ENCODE peak calls at places on chromosomes 6 and 20, in seven cellular contexts. Y is endodermal cell; K is aorta; J is CD8-positive, alpha-beta T cell; X is mammary epithelial cell; P is osteoblast; I is psoas muscle. R is an unnamed sample.

GRCh38 chr20:29763821-29764511 is 1493.5 kb upstream of the DEFB115 start:
- DNase-seq in Y (no peak), K (no peak), J (no peak), X (no peak), P (no peak), I (no peak), R (no peak)

GRCh38 chr6:41197234-41197633 is 3.7 kb downstream of the TREML2 start:
- DNase-seq in Y (no peak), K (no peak), J (no peak), X (no peak), P (no peak), I (no peak), R (no peak)

GRCh38 chr20:60765821-60766403 is 486.1 kb upstream of the CDH4 start:
- DNase-seq in Y (no peak), K (no peak), J (no peak), X (no peak), P (no peak), I (no peak), R (no peak)

GRCh38 chr6:139981810-139982550 is 607.5 kb upstream of the CITED2 start:
- DNase-seq in Y (peak), K (no peak), J (no peak), X (no peak), P (no peak), I (no peak), R (no peak)

GRCh38 chr6:66496659-66497058 is 789.6 kb upstream of the EYS start:
- DNase-seq in Y (no peak), K (no peak), J (no peak), X (no peak), P (no peak), I (no peak), R (no peak)

GRCh38 chr6:157107571-157107914 is 215.8 kb downstream of the TMEM242 start:
- DNase-seq in Y (no peak), K (no peak), J (no peak), X (no peak), P (no peak), I (no peak), R (no peak)

GRCh38 chr20:3987296-3987695 is 28.1 kb downstream of the RNF24 start:
- DNase-seq in Y (no peak), K (no peak), J (no peak), X (no peak), P (no peak), I (no peak), R (no peak)

GRCh38 chr6:37659561-37659960 is 38.1 kb downstream of the MDGA1 start:
- DNase-seq in Y (no peak), K (no peak), J (no peak), X (no peak), P (no peak), I (no peak), R (no peak)

GRCh38 chr6:28782113-28782673 is 141.6 kb downstream of the TRIM27 start:
- DNase-seq in Y (peak), K (no peak), J (no peak), X (no peak), P (no peak), I (no peak), R (no peak)

GRCh38 chr20:1146957-1147356 is 28.6 kb downstream of the PSMF1 start:
- DNase-seq in Y (no peak), K (no peak), J (no peak), X (no peak), P (no peak), I (no peak), R (no peak)

GRCh38 chr6:82131441-82131840 is 116.1 kb downstream of the IBTK start:
- DNase-seq in Y (no peak), K (no peak), J (no peak), X (no peak), P (no peak), I (no peak), R (no peak)

GRCh38 chr6:27791182-27791939 is 120.8 kb downstream of the OR2B2 start:
- DNase-seq in Y (peak), K (peak), J (no peak), X (peak), P (peak), I (peak), R (peak)

GRCh38 chr6:71523548-71523947 is 234.9 kb downstream of the OGFRL1 start:
- DNase-seq in Y (no peak), K (no peak), J (no peak), X (no peak), P (no peak), I (no peak), R (no peak)

GRCh38 chr20:58366866-58367265 is 22.2 kb upstream of the VAPB start:
- DNase-seq in Y (no peak), K (no peak), J (no peak), X (no peak), P (no peak), I (no peak), R (no peak)

GRCh38 chr6:166027761-166028160 is 139.9 kb downstream of the TBXT start:
- DNase-seq in Y (no peak), K (no peak), J (no peak), X (no peak), P (no peak), I (no peak), R (no peak)

GRCh38 chr6:52909531-52909930 is at the start of gene GSTA3:
- DNase-seq in Y (no peak), K (no peak), J (no peak), X (no peak), P (no peak), I (no peak), R (no peak)

GRCh38 chr20:57244221-57244585 is 22.2 kb downstream of the BMP7 start:
- DNase-seq in Y (no peak), K (no peak), J (no peak), X (peak), P (no peak), I (no peak), R (no peak)

GRCh38 chr6:168648240-168648639 is 207.3 kb downstream of the SMOC2 start:
- DNase-seq in Y (no peak), K (no peak), J (no peak), X (no peak), P (no peak), I (no peak), R (no peak)

GRCh38 chr6:5151955-5152401 is 66.8 kb downstream of the PPP1R3G start:
- DNase-seq in Y (no peak), K (no peak), J (no peak), X (peak), P (peak), I (no peak), R (no peak)

GRCh38 chr20:51497542-51498467 is 44.7 kb downstream of the NFATC2 start:
- DNase-seq in Y (peak), K (no peak), J (peak), X (peak), P (peak), I (peak), R (no peak)

GRCh38 chr6:36884610-36885009 is 1.1 kb upstream of the C6orf89 start:
- DNase-seq in Y (no peak), K (no peak), J (no peak), X (no peak), P (no peak), I (no peak), R (no peak)

GRCh38 chr6:47103931-47104330 is 61.8 kb upstream of the ADGRF1 start:
- DNase-seq in Y (no peak), K (no peak), J (no peak), X (peak), P (no peak), I (no peak), R (no peak)

GRCh38 chr6:52576054-52576391 is 837 bp downstream of the TRAM2 start:
- DNase-seq in Y (no peak), K (peak), J (no peak), X (no peak), P (no peak), I (no peak), R (no peak)

GRCh38 chr6:69179681-69180080 is 544.6 kb downstream of the ADGRB3 start:
- DNase-seq in Y (peak), K (no peak), J (no peak), X (peak), P (no peak), I (no peak), R (peak)

GRCh38 chr6:46129301-46129633 is 522 bp upstream of the ENPP4 start:
- DNase-seq in Y (no peak), K (no peak), J (no peak), X (no peak), P (no peak), I (no peak), R (no peak)

GRCh38 chr6:43740961-43741764 is 28.8 kb upstream of the VEGFA start:
- DNase-seq in Y (peak), K (no peak), J (no peak), X (no peak), P (no peak), I (no peak), R (no peak)

GRCh38 chr6:15330174-15330934 is 84.5 kb downstream of the JARID2 start:
- DNase-seq in Y (no peak), K (no peak), J (no peak), X (peak), P (no peak), I (no peak), R (no peak)

GRCh38 chr20:33793011-33793931 is 17.9 kb upstream of the CHMP4B start:
- DNase-seq in Y (no peak), K (no peak), J (no peak), X (no peak), P (peak), I (peak), R (peak)

DNA sequence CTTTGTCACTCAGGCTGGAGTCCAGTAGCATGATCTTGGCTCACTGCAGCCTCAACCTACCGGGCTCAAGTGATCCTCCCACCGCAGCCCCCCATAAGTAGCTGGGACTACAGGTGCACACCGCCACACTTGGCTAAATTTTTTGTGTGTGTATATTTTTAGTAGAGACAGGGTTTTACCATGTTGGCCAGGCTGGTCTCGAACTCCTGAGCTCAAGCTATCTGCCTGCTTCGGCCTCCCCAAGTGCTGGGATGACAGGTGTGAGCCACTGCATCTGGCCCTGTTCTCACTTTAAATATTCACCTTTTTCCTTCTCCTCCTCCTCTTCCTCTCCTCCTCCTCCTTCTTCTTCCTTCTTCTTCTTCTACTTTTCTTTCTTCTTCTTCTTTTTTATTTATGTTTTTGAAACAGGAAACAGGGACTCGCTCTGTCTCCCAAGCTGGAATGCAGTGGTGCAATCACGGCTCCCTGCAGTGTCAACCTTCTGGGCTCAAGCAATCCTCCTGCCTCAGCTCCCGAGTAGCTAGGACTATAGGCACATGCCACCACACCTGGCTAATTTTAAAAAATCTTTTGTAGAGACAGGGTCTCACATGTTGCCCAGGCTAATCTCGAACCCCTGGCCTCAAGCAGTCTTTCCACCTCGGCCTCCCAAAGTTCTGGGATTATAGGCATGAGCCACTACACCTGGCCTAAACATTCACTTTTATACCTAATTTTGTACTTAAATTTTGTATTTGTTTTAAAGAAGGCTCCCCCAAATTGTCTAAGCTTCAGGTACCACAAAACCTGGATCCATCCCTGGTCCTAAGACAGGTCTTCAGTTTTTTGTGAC is 47.2 kb upstream of the NCOA3 start:
- DNase-seq in Y (peak), K (no peak), J (no peak), X (no peak), P (no peak), I (no peak), R (no peak)
- H3K27ac ChIP-seq in Y (no peak), K (no peak), J (no peak), X (peak), P (no peak), I (no peak), R (peak)

GRCh38 chr6:24489470-24489869 is at the start of gene GPLD1:
- DNase-seq in Y (no peak), K (no peak), J (no peak), X (no peak), P (no peak), I (no peak), R (no peak)
- H3K27ac ChIP-seq in Y (no peak), K (no peak), J (no peak), X (no peak), P (no peak), I (peak), R (no peak)

DNA sequence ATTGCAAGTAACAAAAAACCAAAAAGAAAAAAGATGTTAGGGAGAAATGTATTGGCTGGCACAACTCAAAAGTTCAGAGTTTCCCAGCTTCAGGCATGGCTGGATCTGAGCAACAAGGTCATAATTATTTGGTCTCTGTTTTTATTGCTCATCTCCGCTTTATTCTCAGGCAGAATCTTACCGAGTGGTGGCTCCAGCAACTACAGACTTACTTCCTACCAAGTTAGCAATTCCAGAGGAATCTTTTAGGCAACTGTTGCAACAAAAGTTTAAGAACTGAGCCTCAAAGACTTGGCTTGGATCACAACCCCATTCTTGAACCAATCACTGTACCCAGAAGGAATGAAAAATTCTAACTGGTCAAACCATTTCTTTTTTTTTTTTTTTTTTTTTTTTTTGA is 35.5 kb upstream of the NCOA3 start:
- DNase-seq in Y (no peak), K (no peak), J (no peak), X (no peak), P (peak), I (no peak), R (no peak)
- H3K27ac ChIP-seq in Y (no peak), K (no peak), J (no peak), X (no peak), P (peak), I (no peak), R (no peak)

DNA sequence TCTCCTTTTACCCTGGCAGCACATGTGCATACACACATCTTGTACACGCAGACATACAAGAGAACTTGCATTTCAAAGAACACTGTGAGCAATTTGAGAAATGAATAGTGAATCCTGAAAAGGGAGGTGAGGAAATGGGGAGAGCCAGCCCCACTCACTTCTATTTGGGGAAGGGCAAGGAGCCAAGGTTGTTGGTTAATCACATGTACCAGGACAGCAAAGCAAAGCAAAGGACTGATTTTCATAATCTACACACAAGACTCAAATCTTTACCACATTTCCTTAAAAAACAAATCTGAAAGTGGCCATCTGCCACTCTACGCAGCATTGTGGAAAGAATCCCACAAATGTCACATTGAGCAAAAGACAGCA is 35.0 kb upstream of the KIF16B start:
- DNase-seq in Y (no peak), K (no peak), J (no peak), X (no peak), P (no peak), I (no peak), R (no peak)
- H3K27ac ChIP-seq in Y (peak), K (no peak), J (no peak), X (no peak), P (no peak), I (no peak), R (no peak)

DNA sequence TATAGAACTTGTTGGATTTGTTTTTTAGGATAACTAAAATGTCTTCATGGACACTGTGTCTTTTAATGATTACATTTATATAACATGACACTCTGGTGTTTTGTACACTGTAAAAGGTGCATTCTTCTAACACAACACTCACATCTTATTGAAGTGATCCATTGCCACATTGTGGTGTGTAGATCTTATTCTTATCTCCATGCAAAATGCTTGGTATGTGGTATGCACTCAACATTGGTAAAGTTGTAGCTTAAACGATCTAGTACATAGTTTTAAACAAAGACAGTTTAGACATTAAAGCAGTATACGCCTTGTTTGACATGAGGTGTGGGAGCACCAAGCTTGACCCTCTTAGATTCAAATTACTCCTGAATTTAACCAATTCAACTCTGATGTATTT is 84.7 kb downstream of the SASH1 start:
- DNase-seq in Y (no peak), K (no peak), J (no peak), X (no peak), P (no peak), I (no peak), R (no peak)
- H3K27ac ChIP-seq in Y (no peak), K (no peak), J (no peak), X (no peak), P (no peak), I (no peak), R (peak)

DNA sequence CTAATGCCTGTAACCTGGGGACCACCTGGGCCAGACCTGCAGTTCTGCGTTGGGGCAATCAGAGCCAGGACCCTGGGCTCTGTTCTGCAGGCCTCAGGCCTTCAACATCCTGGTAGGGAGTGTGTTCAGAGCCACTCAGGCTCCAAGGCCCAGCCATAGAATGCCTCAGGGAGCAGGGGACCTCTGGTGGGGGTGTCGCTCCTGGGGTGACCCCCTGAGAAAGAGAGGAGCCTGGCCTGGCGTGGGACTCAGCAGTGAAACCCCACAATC is 12.5 kb downstream of the UCKL1 start:
- DNase-seq in Y (no peak), K (peak), J (no peak), X (no peak), P (no peak), I (no peak), R (peak)
- H3K27ac ChIP-seq in Y (no peak), K (no peak), J (no peak), X (no peak), P (no peak), I (no peak), R (peak)

GRCh38 chr6:136604328-136604825 is 54.2 kb upstream of the MAP7 start:
- DNase-seq in Y (no peak), K (no peak), J (no peak), X (no peak), P (no peak), I (no peak), R (no peak)
- H3K27ac ChIP-seq in Y (no peak), K (peak), J (no peak), X (no peak), P (no peak), I (no peak), R (no peak)

R was measured in left lung.